ENCODE peak calls at places on chromosome 16, in nine cellular contexts. I is choroid plexus epithelial cell; U is heart right ventricle; K is T-helper 2 cell; D is naive thymus-derived CD8-positive, alpha-beta T cell; Q is GM13976; W is memory B cell; H is upper lobe of left lung; Z is hippocampal formation. V is an unnamed sample.

GRCh38 chr16:23974223-23974622 is 138.4 kb downstream of the PRKCB start:
- DNase-seq in I (no peak), U (no peak), K (no peak), D (no peak), Q (no peak), W (no peak), H (no peak), Z (no peak), V (no peak)

GRCh38 chr16:79943738-79944137 is 343.2 kb upstream of the MAF start:
- DNase-seq in I (peak), U (no peak), K (no peak), D (no peak), Q (no peak), W (no peak), H (no peak), Z (no peak), V (no peak)

GRCh38 chr16:23025692-23026305 is 123.5 kb downstream of the USP31 start:
- DNase-seq in I (no peak), U (no peak), K (no peak), D (no peak), Q (no peak), W (no peak), H (no peak), Z (no peak), V (no peak)

GRCh38 chr16:30882429-30883310 is 11.2 kb downstream of the BCL7C start:
- DNase-seq in I (no peak), U (no peak), K (no peak), D (no peak), Q (no peak), W (no peak), H (no peak), Z (no peak), V (no peak)

GRCh38 chr16:88672776-88673175 is 9.9 kb upstream of the MVD start:
- DNase-seq in I (no peak), U (no peak), K (no peak), D (no peak), Q (no peak), W (no peak), H (no peak), Z (no peak), V (no peak)

GRCh38 chr16:27243725-27244362 is 24.7 kb downstream of the NSMCE1 start:
- DNase-seq in I (no peak), U (no peak), K (no peak), D (no peak), Q (no peak), W (no peak), H (no peak), Z (no peak), V (no peak)

GRCh38 chr16:24980077-24980793 is 34.9 kb downstream of the ARHGAP17 start:
- DNase-seq in I (no peak), U (peak), K (no peak), D (no peak), Q (peak), W (no peak), H (no peak), Z (no peak), V (peak)

GRCh38 chr16:20383106-20384029 is 21.2 kb downstream of the PDILT start:
- DNase-seq in I (peak), U (peak), K (peak), D (peak), Q (peak), W (peak), H (no peak), Z (peak), V (peak)

GRCh38 chr16:30619643-30620042 is 9.5 kb upstream of the ZNF689 start:
- DNase-seq in I (no peak), U (no peak), K (no peak), D (no peak), Q (no peak), W (no peak), H (no peak), Z (no peak), V (no peak)

GRCh38 chr16:74505011-74505410 is 83.7 kb upstream of the CLEC18B start:
- DNase-seq in I (no peak), U (no peak), K (no peak), D (no peak), Q (no peak), W (no peak), H (no peak), Z (no peak), V (no peak)

GRCh38 chr16:80996688-80997138 is 10.0 kb downstream of the CMC2 start:
- DNase-seq in I (no peak), U (no peak), K (no peak), D (no peak), Q (no peak), W (no peak), H (no peak), Z (no peak), V (no peak)

GRCh38 chr16:74700206-74701040 is at the start of gene MLKL:
- DNase-seq in I (peak), U (peak), K (peak), D (peak), Q (peak), W (peak), H (peak), Z (no peak), V (peak)

GRCh38 chr16:49636608-49637007 is 219.3 kb downstream of the ZNF423 start:
- DNase-seq in I (no peak), U (no peak), K (no peak), D (no peak), Q (no peak), W (no peak), H (no peak), Z (no peak), V (no peak)

GRCh38 chr16:59060212-59060611 is 326.1 kb upstream of the GOT2 start:
- DNase-seq in I (peak), U (no peak), K (no peak), D (no peak), Q (no peak), W (no peak), H (no peak), Z (no peak), V (no peak)

GRCh38 chr16:88941051-88941932 is 35.7 kb downstream of the CBFA2T3 start:
- DNase-seq in I (no peak), U (peak), K (no peak), D (no peak), Q (peak), W (peak), H (peak), Z (no peak), V (no peak)

GRCh38 chr16:27193300-27193990 is 9.9 kb upstream of the KDM8 start:
- DNase-seq in I (peak), U (no peak), K (no peak), D (no peak), Q (no peak), W (no peak), H (no peak), Z (no peak), V (no peak)

GRCh38 chr16:3131755-3132377 is 3.0 kb upstream of the ZNF213 start:
- DNase-seq in I (peak), U (no peak), K (no peak), D (peak), Q (no peak), W (no peak), H (no peak), Z (no peak), V (peak)

GRCh38 chr16:12971216-12971615 is 69.8 kb downstream of the SHISA9 start:
- DNase-seq in I (peak), U (peak), K (no peak), D (no peak), Q (no peak), W (no peak), H (no peak), Z (peak), V (no peak)

GRCh38 chr16:3781421-3781820 is 64.1 kb upstream of the TRAP1 start:
- DNase-seq in I (no peak), U (no peak), K (no peak), D (no peak), Q (no peak), W (no peak), H (no peak), Z (no peak), V (no peak)

GRCh38 chr16:25257956-25258855 is 561 bp upstream of the ZKSCAN2 start:
- DNase-seq in I (peak), U (peak), K (peak), D (peak), Q (peak), W (peak), H (no peak), Z (no peak), V (peak)

GRCh38 chr16:65509172-65509571 is 387.3 kb upstream of the CDH11 start:
- DNase-seq in I (no peak), U (no peak), K (no peak), D (no peak), Q (no peak), W (no peak), H (no peak), Z (no peak), V (no peak)

GRCh38 chr16:63457869-63458268 is 1421.6 kb upstream of the CDH8 start:
- DNase-seq in I (no peak), U (no peak), K (no peak), D (no peak), Q (no peak), W (no peak), H (no peak), Z (no peak), V (no peak)

GRCh38 chr16:86466695-86467406 is 43.5 kb upstream of the FOXF1 start:
- DNase-seq in I (peak), U (no peak), K (no peak), D (no peak), Q (no peak), W (no peak), H (no peak), Z (no peak), V (no peak)

GRCh38 chr16:3595110-3595486 is 16.3 kb downstream of the SLX4 start:
- DNase-seq in I (no peak), U (no peak), K (no peak), D (no peak), Q (peak), W (no peak), H (no peak), Z (no peak), V (no peak)

GRCh38 chr16:8850279-8850885 is 18.4 kb downstream of the CARHSP1 start:
- DNase-seq in I (peak), U (peak), K (no peak), D (no peak), Q (peak), W (no peak), H (no peak), Z (no peak), V (no peak)